ENCODE peak calls at places on chromosomes 3 and 15, in seven cellular contexts. I is stimulated activated naive CD8-positive, alpha-beta T cell treated with anti-CD3 and anti-CD28 coated beads, Interleukin-15, amount 100 ng/mL, for 72 hours; W is NCI-H2081; Z is B cell; Q is nephron progenitor cell; J is SK-N-SH; D is body of pancreas. H is an unnamed sample.

GRCh38 chr15:38129531-38130199 is 123.0 kb upstream of the SPRED1 start:
- DNase-seq in I (peak), Q (no peak), J (peak), W (no peak), Z (peak), D (peak), H (no peak)

GRCh38 chr3:126432901-126433480 is 38.3 kb downstream of the CFAP100 start:
- DNase-seq in Q (no peak), W (no peak), D (no peak), J (no peak), I (no peak), Z (no peak), H (peak)

GRCh38 chr3:184889312-184889904 is 77.4 kb downstream of the VPS8 start:
- DNase-seq in D (no peak), I (no peak), W (no peak), J (no peak), Z (no peak), Q (no peak), H (no peak)

GRCh38 chr15:99973351-99973750 is 240.1 kb upstream of the LYSMD4 start:
- DNase-seq in D (no peak), J (no peak), Q (no peak), Z (no peak), W (no peak), I (no peak), H (no peak)

GRCh38 chr3:32322311-32322710 is 69.3 kb upstream of the CMTM7 start:
- DNase-seq in I (no peak), Z (no peak), J (no peak), Q (no peak), W (no peak), D (no peak), H (no peak)

GRCh38 chr3:58387650-58388546 is 45.7 kb downstream of the PDHB start:
- DNase-seq in D (no peak), J (no peak), I (no peak), W (no peak), Z (no peak), Q (no peak), H (no peak)

GRCh38 chr3:106482436-106482835 is 613.6 kb upstream of the CBLB start:
- DNase-seq in J (no peak), I (no peak), Q (no peak), W (no peak), Z (no peak), D (no peak), H (no peak)

GRCh38 chr15:60655252-60655651 is 176.3 kb upstream of the ICE2 start:
- DNase-seq in I (no peak), Z (no peak), D (no peak), Q (no peak), J (no peak), W (no peak), H (no peak)

GRCh38 chr3:146020969-146021368 is 140.0 kb downstream of the PLOD2 start:
- DNase-seq in D (no peak), J (no peak), W (peak), Q (no peak), I (no peak), Z (no peak), H (no peak)

GRCh38 chr3:58164199-58164879 is 46.4 kb downstream of the DNASE1L3 start:
- DNase-seq in D (peak), W (peak), Q (no peak), I (no peak), Z (no peak), J (peak), H (no peak)

GRCh38 chr3:23953523-23953922 is 8.4 kb downstream of the NR1D2 start:
- DNase-seq in J (peak), W (no peak), D (no peak), Z (no peak), Q (no peak), I (no peak), H (no peak)

GRCh38 chr3:112685956-112686355 is 45.0 kb upstream of the CCDC80 start:
- DNase-seq in Q (no peak), W (no peak), J (no peak), I (no peak), Z (no peak), D (no peak), H (no peak)

GRCh38 chr15:26772588-26773484 is at the start of gene GABRB3:
- DNase-seq in I (no peak), J (peak), Z (no peak), W (peak), D (peak), Q (peak), H (peak)